ENCODE peak calls at places on chromosomes 11 and 22, in ten cellular contexts. One of them, this sample, is unnamed.

GRCh38 chr11:103326070-103326794 is 217.0 kb downstream of the DYNC2H1 start:
- DNase-seq in cardiac muscle cell: peak; percentile 62
- DNase-seq in esophagus squamous epithelium: no peak
- DNase-seq in A549: peak; percentile 6
- DNase-seq in BE2C: peak; percentile 57
- DNase-seq in fibroblast of lung: peak; percentile 83
- DNase-seq in stomach: no peak
- DNase-seq in heart left ventricle: peak; percentile 42
- DNase-seq in ascending aorta: no peak
- DNase-seq in tibial nerve: peak; percentile 59
- DNase-seq in this sample: peak; percentile 91

GRCh38 chr22:37906364-37907008 is 389 bp downstream of the MICALL1 start:
- DNase-seq in cardiac muscle cell: peak; percentile 19
- DNase-seq in esophagus squamous epithelium: no peak
- DNase-seq in A549: no peak
- DNase-seq in BE2C: no peak
- DNase-seq in fibroblast of lung: no peak
- DNase-seq in stomach: no peak
- DNase-seq in heart left ventricle: no peak
- DNase-seq in ascending aorta: no peak
- DNase-seq in tibial nerve: no peak
- DNase-seq in this sample: no peak

GRCh38 chr11:19121646-19122045 is 4.7 kb downstream of the ZDHHC13 start:
- DNase-seq in cardiac muscle cell: no peak
- DNase-seq in esophagus squamous epithelium: no peak
- DNase-seq in A549: no peak
- DNase-seq in BE2C: no peak
- DNase-seq in fibroblast of lung: no peak
- DNase-seq in stomach: no peak
- DNase-seq in heart left ventricle: no peak
- DNase-seq in ascending aorta: no peak
- DNase-seq in tibial nerve: no peak
- DNase-seq in this sample: no peak

GRCh38 chr11:83827940-83828554 is 541.9 kb upstream of the CCDC90B start:
- DNase-seq in cardiac muscle cell: peak; percentile 34
- DNase-seq in esophagus squamous epithelium: no peak
- DNase-seq in A549: peak; percentile 15
- DNase-seq in BE2C: no peak
- DNase-seq in fibroblast of lung: peak; percentile 59
- DNase-seq in stomach: no peak
- DNase-seq in heart left ventricle: no peak
- DNase-seq in ascending aorta: no peak
- DNase-seq in tibial nerve: no peak
- DNase-seq in this sample: peak; percentile 69

GRCh38 chr22:47539374-47539773 is 776.9 kb downstream of the TBC1D22A start:
- DNase-seq in cardiac muscle cell: no peak
- DNase-seq in esophagus squamous epithelium: no peak
- DNase-seq in A549: no peak
- DNase-seq in BE2C: no peak
- DNase-seq in fibroblast of lung: no peak
- DNase-seq in stomach: no peak
- DNase-seq in heart left ventricle: no peak
- DNase-seq in ascending aorta: no peak
- DNase-seq in tibial nerve: no peak
- DNase-seq in this sample: no peak

GRCh38 chr11:135027461-135027860 is 615.4 kb upstream of the B3GAT1 start:
- DNase-seq in cardiac muscle cell: peak; percentile 87
- DNase-seq in esophagus squamous epithelium: no peak
- DNase-seq in A549: no peak
- DNase-seq in BE2C: no peak
- DNase-seq in fibroblast of lung: peak; percentile 43
- DNase-seq in stomach: peak; percentile 35
- DNase-seq in heart left ventricle: no peak
- DNase-seq in ascending aorta: no peak
- DNase-seq in tibial nerve: no peak
- DNase-seq in this sample: peak; percentile 75

GRCh38 chr11:94111660-94112059 is 17.0 kb upstream of the PANX1 start:
- DNase-seq in cardiac muscle cell: no peak
- DNase-seq in esophagus squamous epithelium: no peak
- DNase-seq in A549: no peak
- DNase-seq in BE2C: no peak
- DNase-seq in fibroblast of lung: no peak
- DNase-seq in stomach: no peak
- DNase-seq in heart left ventricle: no peak
- DNase-seq in ascending aorta: no peak
- DNase-seq in tibial nerve: no peak
- DNase-seq in this sample: no peak

GRCh38 chr11:2825261-2825885 is 60.2 kb downstream of the CDKN1C start:
- DNase-seq in cardiac muscle cell: no peak
- DNase-seq in esophagus squamous epithelium: no peak
- DNase-seq in A549: no peak
- DNase-seq in BE2C: no peak
- DNase-seq in fibroblast of lung: peak; percentile 82
- DNase-seq in stomach: peak; percentile 56
- DNase-seq in heart left ventricle: peak; percentile 89
- DNase-seq in ascending aorta: no peak
- DNase-seq in tibial nerve: peak; percentile 75
- DNase-seq in this sample: peak; percentile 79

GRCh38 chr22:48253573-48253972 is 1491.1 kb downstream of the TBC1D22A start:
- DNase-seq in cardiac muscle cell: no peak
- DNase-seq in esophagus squamous epithelium: no peak
- DNase-seq in A549: no peak
- DNase-seq in BE2C: no peak
- DNase-seq in fibroblast of lung: no peak
- DNase-seq in stomach: no peak
- DNase-seq in heart left ventricle: no peak
- DNase-seq in ascending aorta: no peak
- DNase-seq in tibial nerve: no peak
- DNase-seq in this sample: no peak

GRCh38 chr11:75918295-75918694 is 103.3 kb downstream of the UVRAG start:
- DNase-seq in cardiac muscle cell: no peak
- DNase-seq in esophagus squamous epithelium: no peak
- DNase-seq in A549: no peak
- DNase-seq in BE2C: no peak
- DNase-seq in fibroblast of lung: no peak
- DNase-seq in stomach: no peak
- DNase-seq in heart left ventricle: no peak
- DNase-seq in ascending aorta: no peak
- DNase-seq in tibial nerve: no peak
- DNase-seq in this sample: no peak

GRCh38 chr11:38297670-38298069 is 1699.6 kb upstream of the RAG2 start:
- DNase-seq in cardiac muscle cell: no peak
- DNase-seq in esophagus squamous epithelium: no peak
- DNase-seq in A549: no peak
- DNase-seq in BE2C: no peak
- DNase-seq in fibroblast of lung: no peak
- DNase-seq in stomach: no peak
- DNase-seq in heart left ventricle: no peak
- DNase-seq in ascending aorta: no peak
- DNase-seq in tibial nerve: no peak
- DNase-seq in this sample: no peak

GRCh38 chr11:33211153-33211552 is 46.0 kb upstream of the HIPK3 start:
- DNase-seq in cardiac muscle cell: no peak
- DNase-seq in esophagus squamous epithelium: no peak
- DNase-seq in A549: no peak
- DNase-seq in BE2C: no peak
- DNase-seq in fibroblast of lung: no peak
- DNase-seq in stomach: no peak
- DNase-seq in heart left ventricle: no peak
- DNase-seq in ascending aorta: no peak
- DNase-seq in tibial nerve: peak; percentile 34
- DNase-seq in this sample: no peak

GRCh38 chr22:29043906-29044575 is 17.6 kb downstream of the C22orf31 start:
- DNase-seq in cardiac muscle cell: no peak
- DNase-seq in esophagus squamous epithelium: no peak
- DNase-seq in A549: no peak
- DNase-seq in BE2C: no peak
- DNase-seq in fibroblast of lung: peak; percentile 62
- DNase-seq in stomach: no peak
- DNase-seq in heart left ventricle: no peak
- DNase-seq in ascending aorta: no peak
- DNase-seq in tibial nerve: no peak
- DNase-seq in this sample: peak; percentile 68
- H3K4me3 ChIP-seq in cardiac muscle cell: no peak overlapping the region
- H3K4me3 ChIP-seq in esophagus squamous epithelium: no peak overlapping the region
- H3K4me3 ChIP-seq in A549: peak overlapping the region; percentile 17
- H3K4me3 ChIP-seq in BE2C: no peak overlapping the region
- H3K4me3 ChIP-seq in fibroblast of lung: no peak overlapping the region
- H3K4me3 ChIP-seq in stomach: no peak overlapping the region
- H3K4me3 ChIP-seq in heart left ventricle: no peak overlapping the region
- H3K4me3 ChIP-seq in ascending aorta: no peak overlapping the region
- H3K4me3 ChIP-seq in tibial nerve: no peak overlapping the region
- H3K4me3 ChIP-seq in this sample: no peak overlapping the region

GRCh38 chr22:19473578-19473977 is 5.4 kb downstream of the UFD1 start:
- DNase-seq in cardiac muscle cell: no peak
- DNase-seq in esophagus squamous epithelium: no peak
- DNase-seq in A549: no peak
- DNase-seq in BE2C: no peak
- DNase-seq in fibroblast of lung: no peak
- DNase-seq in stomach: no peak
- DNase-seq in heart left ventricle: no peak
- DNase-seq in ascending aorta: no peak
- DNase-seq in tibial nerve: no peak
- DNase-seq in this sample: peak; percentile 22
- TF ChIP-seq CTCF in cardiac muscle cell: no peak
- TF ChIP-seq CTCF in esophagus squamous epithelium: no peak
- TF ChIP-seq CTCF in A549: no peak
- TF ChIP-seq CTCF in BE2C: peak; percentile 10
- TF ChIP-seq CTCF in fibroblast of lung: no peak
- TF ChIP-seq CTCF in stomach: no peak
- TF ChIP-seq CTCF in heart left ventricle: no peak
- TF ChIP-seq CTCF in ascending aorta: no peak
- TF ChIP-seq CTCF in tibial nerve: no peak
- TF ChIP-seq CTCF in this sample: peak; percentile 46

DNA sequence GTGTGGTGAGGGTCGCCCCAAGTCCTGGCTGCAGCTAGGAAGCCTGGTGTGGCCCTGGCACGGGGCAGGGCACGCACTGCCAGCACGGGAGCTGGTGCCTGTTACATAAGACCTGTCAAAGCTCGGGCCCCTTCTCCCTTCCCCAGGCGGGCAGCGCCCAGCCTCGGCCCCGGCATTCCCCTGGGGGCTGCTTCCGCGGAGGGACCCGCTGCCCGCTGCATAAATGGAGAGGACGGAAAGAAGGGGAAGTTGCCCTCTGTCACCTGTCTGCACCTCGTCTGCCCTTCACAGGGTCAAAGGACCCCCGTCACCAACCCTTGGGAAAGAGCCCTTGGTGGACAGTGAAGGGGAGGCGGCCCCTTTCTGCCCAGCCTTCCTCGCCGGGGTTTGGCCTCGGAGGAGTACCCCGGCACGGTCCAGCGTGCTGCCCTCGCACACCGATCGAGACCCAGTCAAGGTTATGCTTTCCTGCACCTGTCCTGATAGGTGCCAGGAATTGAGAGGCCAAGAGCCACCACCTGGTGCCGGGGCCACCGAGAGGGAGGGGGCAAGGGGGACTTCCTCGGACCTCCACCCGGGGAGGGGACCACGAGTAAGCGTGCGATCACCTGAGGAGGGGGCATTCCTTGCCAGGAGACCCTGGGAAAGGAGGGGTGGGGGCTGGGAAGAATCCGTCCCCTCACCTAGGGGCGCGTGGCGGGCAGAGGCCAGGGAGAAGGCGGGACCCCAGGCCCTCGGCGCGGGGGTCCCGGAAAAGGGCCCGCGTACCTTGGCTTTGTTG is 16.8 kb upstream of the MFRP start:
- DNase-seq in cardiac muscle cell: no peak
- DNase-seq in esophagus squamous epithelium: no peak
- DNase-seq in A549: no peak
- DNase-seq in BE2C: no peak
- DNase-seq in fibroblast of lung: no peak
- DNase-seq in stomach: no peak
- DNase-seq in heart left ventricle: peak; percentile 70
- DNase-seq in ascending aorta: no peak
- DNase-seq in tibial nerve: no peak
- DNase-seq in this sample: no peak
- H3K4me3 ChIP-seq in cardiac muscle cell: peak overlapping the region; percentile 69
- H3K4me3 ChIP-seq in esophagus squamous epithelium: peak overlapping the region; percentile 67
- H3K4me3 ChIP-seq in A549: peak overlapping the region; percentile 50
- H3K4me3 ChIP-seq in BE2C: no peak overlapping the region
- H3K4me3 ChIP-seq in fibroblast of lung: no peak overlapping the region
- H3K4me3 ChIP-seq in stomach: peak overlapping the region; percentile 59
- H3K4me3 ChIP-seq in heart left ventricle: peak overlapping the region; percentile 65
- H3K4me3 ChIP-seq in ascending aorta: peak overlapping the region; percentile 65
- H3K4me3 ChIP-seq in tibial nerve: peak overlapping the region; percentile 31
- H3K4me3 ChIP-seq in this sample: no peak overlapping the region

GRCh38 chr22:49752598-49753091 is 75.0 kb downstream of the BRD1 start:
- DNase-seq in cardiac muscle cell: no peak
- DNase-seq in esophagus squamous epithelium: no peak
- DNase-seq in A549: no peak
- DNase-seq in BE2C: no peak
- DNase-seq in fibroblast of lung: no peak
- DNase-seq in stomach: no peak
- DNase-seq in heart left ventricle: no peak
- DNase-seq in ascending aorta: no peak
- DNase-seq in tibial nerve: no peak
- DNase-seq in this sample: no peak

GRCh38 chr22:49751968-49752597 is 75.6 kb downstream of the BRD1 start:
- DNase-seq in cardiac muscle cell: no peak
- DNase-seq in esophagus squamous epithelium: no peak
- DNase-seq in A549: no peak
- DNase-seq in BE2C: no peak
- DNase-seq in fibroblast of lung: no peak
- DNase-seq in stomach: no peak
- DNase-seq in heart left ventricle: no peak
- DNase-seq in ascending aorta: no peak
- DNase-seq in tibial nerve: no peak
- DNase-seq in this sample: no peak

GRCh38 chr22:49753961-49754673 is 73.6 kb downstream of the BRD1 start:
- DNase-seq in cardiac muscle cell: no peak
- DNase-seq in esophagus squamous epithelium: no peak
- DNase-seq in A549: no peak
- DNase-seq in BE2C: no peak
- DNase-seq in fibroblast of lung: no peak
- DNase-seq in stomach: no peak
- DNase-seq in heart left ventricle: no peak
- DNase-seq in ascending aorta: no peak
- DNase-seq in tibial nerve: no peak
- DNase-seq in this sample: no peak

GRCh38 chr22:49754674-49755590 is 72.7 kb downstream of the BRD1 start:
- DNase-seq in cardiac muscle cell: no peak
- DNase-seq in esophagus squamous epithelium: no peak
- DNase-seq in A549: no peak
- DNase-seq in BE2C: no peak
- DNase-seq in fibroblast of lung: no peak
- DNase-seq in stomach: peak; percentile 22
- DNase-seq in heart left ventricle: peak; percentile 55
- DNase-seq in ascending aorta: no peak
- DNase-seq in tibial nerve: no peak
- DNase-seq in this sample: no peak

DNA sequence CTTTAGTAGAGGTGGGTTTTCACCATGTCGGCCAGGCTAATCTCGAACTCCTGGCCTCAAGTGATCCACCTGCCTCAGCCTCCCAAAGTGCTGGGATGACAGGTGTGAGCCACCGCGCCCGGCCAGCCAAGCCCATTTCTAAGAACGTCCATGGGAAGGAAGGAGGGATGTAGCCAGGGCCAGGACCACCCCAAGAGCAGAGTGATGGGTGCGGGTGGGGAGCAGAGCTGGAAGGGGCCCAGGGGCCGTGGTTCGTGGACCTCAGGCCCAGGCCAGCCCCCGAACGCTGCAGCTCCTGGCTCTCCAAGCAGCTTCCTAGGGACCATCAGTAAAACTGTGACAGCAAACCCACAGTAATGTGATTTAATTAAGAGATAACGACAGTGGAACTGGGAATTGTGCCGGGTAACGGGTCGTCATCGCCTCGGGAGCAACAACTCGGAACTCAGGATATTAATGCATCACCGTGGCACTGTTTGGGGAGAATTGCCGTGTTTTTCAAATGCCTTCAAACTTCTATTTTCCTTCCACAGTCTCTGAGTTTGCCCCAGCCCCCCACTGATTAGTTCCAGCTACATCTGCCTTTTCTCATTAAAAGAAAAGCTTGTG is 74.3 kb downstream of the BRD1 start:
- DNase-seq in cardiac muscle cell: no peak
- DNase-seq in esophagus squamous epithelium: no peak
- DNase-seq in A549: no peak
- DNase-seq in BE2C: no peak
- DNase-seq in fibroblast of lung: no peak
- DNase-seq in stomach: peak; percentile 17
- DNase-seq in heart left ventricle: no peak
- DNase-seq in ascending aorta: no peak
- DNase-seq in tibial nerve: no peak
- DNase-seq in this sample: no peak
- TF ChIP-seq CTCF in cardiac muscle cell: no peak
- TF ChIP-seq CTCF in esophagus squamous epithelium: no peak
- TF ChIP-seq CTCF in A549: no peak
- TF ChIP-seq CTCF in BE2C: no peak
- TF ChIP-seq CTCF in fibroblast of lung: no peak
- TF ChIP-seq CTCF in stomach: no peak
- TF ChIP-seq CTCF in heart left ventricle: no peak
- TF ChIP-seq CTCF in ascending aorta: no peak
- TF ChIP-seq CTCF in tibial nerve: no peak
- TF ChIP-seq CTCF in this sample: no peak

This sample was measured in choroid plexus epithelial cell.